ENCODE peak calls at places on chromosomes 11 and 22, in six cellular contexts. F is thoracic aorta, B is heart left ventricle, J is aorta, E is body of pancreas, O is cardiac muscle cell. Y is an unnamed sample. For H3K9me3, the result is how much of the 10 kb centered on the place peaks cover.

GRCh38 chr11:129440028-129440630 is 64.5 kb downstream of the BARX2 start:
- DNase-seq in F (no peak), B (no peak), J (no peak), E (peak), O (no peak), Y (no peak)

GRCh38 chr11:35383953-35384352 is 35.4 kb downstream of the SLC1A2 start:
- DNase-seq in F (no peak), B (no peak), J (no peak), E (no peak), O (no peak), Y (no peak)

GRCh38 chr11:122709042-122709760 is 53.7 kb downstream of the UBASH3B start:
- DNase-seq in F (no peak), B (no peak), J (no peak), E (no peak), O (no peak), Y (no peak)

GRCh38 chr11:119782673-119783072 is 53.7 kb upstream of the NECTIN1 start:
- DNase-seq in F (no peak), B (no peak), J (no peak), E (no peak), O (peak), Y (peak)

GRCh38 chr11:35177370-35177769 is 38.4 kb downstream of the CD44 start:
- DNase-seq in F (no peak), B (no peak), J (no peak), E (no peak), O (peak), Y (no peak)

GRCh38 chr11:107576497-107577086 is 11.1 kb upstream of the ALKBH8 start:
- DNase-seq in F (no peak), B (no peak), J (peak), E (peak), O (peak), Y (peak)

GRCh38 chr11:64131657-64132387 is 34.1 kb downstream of the MACROD1 start:
- DNase-seq in F (no peak), B (no peak), J (no peak), E (no peak), O (peak), Y (no peak)

GRCh38 chr11:6431861-6432260 is 8.9 kb downstream of the HPX start:
- DNase-seq in F (no peak), B (no peak), J (no peak), E (no peak), O (no peak), Y (no peak)

GRCh38 chr11:86106916-86107315 is 38.0 kb upstream of the PICALM start:
- DNase-seq in F (no peak), B (no peak), J (no peak), E (no peak), O (no peak), Y (no peak)

GRCh38 chr11:64251986-64252837 is 882 bp downstream of the PLCB3 start:
- DNase-seq in F (no peak), B (no peak), J (no peak), E (peak), O (no peak), Y (peak)

GRCh38 chr11:23280088-23280487 is 419.8 kb upstream of the CCDC179 start:
- DNase-seq in F (no peak), B (no peak), J (no peak), E (no peak), O (no peak), Y (no peak)

GRCh38 chr11:29336727-29337212 is 680.1 kb downstream of the KCNA4 start:
- DNase-seq in F (no peak), B (no peak), J (no peak), E (no peak), O (no peak), Y (no peak)

DNA sequence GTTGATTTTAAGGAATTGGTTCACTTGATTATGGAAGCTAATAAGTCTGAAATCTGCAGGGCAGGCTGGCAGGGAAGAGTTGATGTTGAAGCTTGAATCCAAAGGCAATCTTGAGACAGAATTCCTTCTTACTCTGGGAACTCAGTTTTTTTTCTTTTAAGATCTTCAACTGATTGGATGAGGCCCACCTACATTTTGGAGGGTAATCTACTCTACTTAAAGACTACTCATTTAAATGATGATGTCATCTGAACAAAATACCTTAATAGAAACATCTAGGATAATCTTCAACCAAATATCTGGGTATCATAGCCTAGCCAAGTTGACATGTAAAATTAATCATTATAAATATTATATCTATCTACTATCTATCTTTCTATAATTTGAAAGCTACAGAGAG is 163.2 kb downstream of the PGR start:
- DNase-seq in F (no peak), B (no peak), J (no peak), E (no peak), O (no peak), Y (no peak)
- H3K9me3 ChIP-seq in F (under half), B (under half), J (under half), E (under half), O (under half), Y (under half)

GRCh38 chr22:49847751-49848689 is 5.6 kb upstream of the ZBED4 start:
- DNase-seq in F (no peak), B (no peak), J (peak), E (no peak), O (peak), Y (no peak)
- H3K4me3 ChIP-seq in F (peak), B (peak), J (no peak), E (peak), O (peak), Y (peak)

GRCh38 chr22:47878460-47878859 is 1116.0 kb downstream of the TBC1D22A start:
- DNase-seq in F (no peak), B (no peak), J (no peak), E (no peak), O (no peak), Y (no peak)

GRCh38 chr22:47872761-47873535 is 1110.5 kb downstream of the TBC1D22A start:
- DNase-seq in F (no peak), B (no peak), J (no peak), E (no peak), O (no peak), Y (no peak)
- H3K9me3 ChIP-seq in F (under half), B (under half), J (under half), E (under half), O (under half), Y (under half)

GRCh38 chr11:127493330-127493729 is 492.8 kb upstream of the KIRREL3 start:
- DNase-seq in F (no peak), B (no peak), J (no peak), E (no peak), O (peak), Y (no peak)
- H3K4me3 ChIP-seq in F (no peak), B (no peak), J (no peak), E (no peak), O (no peak), Y (no peak)